ENCODE peak calls at places on chromosomes 2 and 18, in four cellular contexts. G is breast epithelium, C is Peyer's patch, F is kidney epithelial cell. W is an unnamed sample.
A peak's percentile ranks its signal among the peaks of the same experiment; 100 is the strongest.

GRCh38 chr2:45288532-45288931 is 279.3 kb upstream of the SIX2 start:
- DNase-seq in C (no peak), G (no peak), F (no peak), W (no peak)

GRCh38 chr2:101306410-101306809 is 2.1 kb downstream of the RNF149 start:
- DNase-seq in C (no peak), F (no peak), G (no peak), W (no peak)

GRCh38 chr18:75241705-75242104 is 31.1 kb downstream of the TSHZ1 start:
- DNase-seq in G (no peak), F (no peak), C (no peak), W (no peak)

GRCh38 chr2:200255549-200255948 is 50.9 kb upstream of the SPATS2L start:
- DNase-seq in F (no peak), G (no peak), C (no peak), W (no peak)

GRCh38 chr2:128395640-128396499 is 77.2 kb upstream of the HS6ST1 start:
- DNase-seq in C (no peak), G (no peak), F (peak; percentile 45), W (no peak)

GRCh38 chr2:80473069-80473468 is 168.5 kb upstream of the LRRTM1 start:
- DNase-seq in C (no peak), G (no peak), F (no peak), W (no peak)

GRCh38 chr18:58584219-58585127 is 44.4 kb downstream of the ALPK2 start:
- DNase-seq in F (no peak), C (no peak), G (no peak), W (no peak)

GRCh38 chr2:39107724-39108273 is 13.1 kb downstream of the SOS1 start:
- DNase-seq in C (no peak), F (no peak), G (no peak), W (no peak)

GRCh38 chr2:3959372-3959771 is 256.0 kb downstream of the DCDC2C start:
- DNase-seq in F (no peak), G (no peak), C (no peak), W (no peak)

GRCh38 chr2:13676269-13676668 is 956.2 kb upstream of the LRATD1 start:
- DNase-seq in C (no peak), F (peak; percentile 18), G (no peak), W (no peak)

GRCh38 chr2:175366814-175367213 is 185.3 kb upstream of the ATP5MC3 start:
- DNase-seq in C (no peak), F (peak; percentile 2), G (peak; percentile 18), W (no peak)

GRCh38 chr2:127675335-127676261 is at the start of gene LIMS2:
- DNase-seq in F (no peak), C (peak; percentile 51), G (peak; percentile 51), W (peak; percentile 37)

GRCh38 chr18:58161659-58162058 is 117.6 kb downstream of the NEDD4L start:
- DNase-seq in G (no peak), F (no peak), C (no peak), W (no peak)

GRCh38 chr2:64405476-64406406 is 48.2 kb upstream of the LGALSL start:
- DNase-seq in C (peak; percentile 74), G (no peak), F (peak; percentile 49), W (peak; percentile 56)

GRCh38 chr2:56713161-56713676 is 529.4 kb downstream of the CCDC85A start:
- DNase-seq in C (no peak), F (no peak), G (no peak), W (peak; percentile 52)

GRCh38 chr2:151826737-151827157 is 1.5 kb downstream of the ARL5A start:
- DNase-seq in F (no peak), C (no peak), G (no peak), W (no peak)

GRCh38 chr18:69759046-69759445 is 188.6 kb downstream of the CD226 start:
- DNase-seq in G (no peak), F (no peak), C (no peak), W (no peak)

GRCh38 chr2:30645745-30646119 is 161.5 kb downstream of the CAPN13 start:
- DNase-seq in G (no peak), F (no peak), C (no peak), W (no peak)

GRCh38 chr2:72770879-72771461 is 54.9 kb downstream of the EXOC6B start:
- DNase-seq in G (no peak), C (no peak), F (no peak), W (peak; percentile 31)

GRCh38 chr2:153388246-153388645 is 90.3 kb downstream of the RPRM start:
- DNase-seq in F (peak; percentile 73), C (no peak), G (no peak), W (no peak)

GRCh38 chr2:29657674-29658073 is 263.7 kb downstream of the ALK start:
- DNase-seq in C (no peak), F (no peak), G (no peak), W (no peak)

GRCh38 chr2:65658871-65659270 is 226.5 kb upstream of the SPRED2 start:
- DNase-seq in F (peak; percentile 23), C (no peak), G (no peak), W (no peak)

GRCh38 chr2:23414876-23415275 is 29.9 kb downstream of the KLHL29 start:
- DNase-seq in C (no peak), F (no peak), G (no peak), W (no peak)

GRCh38 chr18:65753520-65753919 is 2.7 kb downstream of the CDH7 start:
- DNase-seq in G (no peak), F (peak; percentile 9), C (no peak), W (no peak)

GRCh38 chr2:78646965-78647364 is 378.5 kb upstream of the REG3G start:
- DNase-seq in G (no peak), C (no peak), F (no peak), W (no peak)

DNA sequence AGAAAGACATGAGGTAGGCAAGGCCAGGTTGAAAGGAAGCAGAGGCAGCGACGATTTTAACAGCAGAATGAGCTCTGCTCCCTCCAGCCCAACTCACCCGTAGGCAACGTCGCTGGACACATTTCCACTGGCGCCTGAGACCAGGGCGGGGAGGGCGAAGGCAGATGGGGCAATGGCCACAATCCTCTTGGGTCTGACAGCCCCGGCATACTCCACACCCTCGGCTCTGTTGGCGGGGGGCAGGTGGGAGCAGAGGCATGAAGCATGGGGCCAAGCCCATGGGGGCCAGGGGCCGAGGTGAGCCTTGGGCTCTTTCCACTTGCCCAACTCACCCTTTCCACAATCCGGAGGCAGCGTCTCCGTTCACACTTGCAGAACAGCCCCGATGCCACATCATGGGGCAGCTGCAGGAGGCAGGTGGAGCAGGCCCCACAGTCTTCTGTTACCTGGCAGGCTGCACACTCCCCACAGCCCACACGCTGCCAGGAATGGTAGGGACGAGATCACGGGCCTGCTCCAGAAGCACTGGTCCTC is 5.8 kb downstream of the MBD1 start:
- DNase-seq in F (no peak), G (no peak), C (no peak), W (no peak)
- H3K36me3 ChIP-seq in F (peaks cover 1% of the 10 kb centered on the region), G (peaks cover 42% of the 10 kb centered on the region), C (peaks cover 71% of the 10 kb centered on the region), W (peaks cover 53% of the 10 kb centered on the region)

DNA sequence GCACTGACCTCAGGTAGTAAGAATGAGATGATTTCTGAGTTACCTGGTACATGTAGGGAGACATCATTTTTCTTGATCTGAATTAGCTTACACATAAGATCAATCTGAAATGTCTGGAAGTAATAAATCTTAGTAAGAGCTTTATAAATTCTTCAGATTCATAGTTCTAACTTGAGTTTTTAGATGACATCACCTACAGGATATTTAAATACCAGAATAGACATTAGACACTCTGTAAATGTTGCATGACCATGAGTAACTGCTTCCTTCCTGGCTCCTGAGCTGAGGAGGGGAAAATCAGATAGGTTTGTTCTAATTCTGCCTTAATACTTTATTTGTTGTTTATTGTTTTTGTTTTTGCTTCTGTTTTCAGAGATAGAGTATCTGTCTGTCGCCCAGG is 181.8 kb downstream of the PHLPP1 start:
- DNase-seq in F (no peak), G (no peak), C (no peak), W (no peak)
- H3K36me3 ChIP-seq in F (no peaks in the 10 kb centered on the region), G (no peaks in the 10 kb centered on the region), C (peaks cover 18% of the 10 kb centered on the region), W (no peaks in the 10 kb centered on the region)

GRCh38 chr2:51971136-51971535 is 939.2 kb upstream of the NRXN1 start:
- DNase-seq in C (no peak), F (no peak), G (no peak), W (no peak)
- H3K36me3 ChIP-seq in C (no peaks in the 10 kb centered on the region), F (no peaks in the 10 kb centered on the region), G (no peaks in the 10 kb centered on the region), W (no peaks in the 10 kb centered on the region)

DNA sequence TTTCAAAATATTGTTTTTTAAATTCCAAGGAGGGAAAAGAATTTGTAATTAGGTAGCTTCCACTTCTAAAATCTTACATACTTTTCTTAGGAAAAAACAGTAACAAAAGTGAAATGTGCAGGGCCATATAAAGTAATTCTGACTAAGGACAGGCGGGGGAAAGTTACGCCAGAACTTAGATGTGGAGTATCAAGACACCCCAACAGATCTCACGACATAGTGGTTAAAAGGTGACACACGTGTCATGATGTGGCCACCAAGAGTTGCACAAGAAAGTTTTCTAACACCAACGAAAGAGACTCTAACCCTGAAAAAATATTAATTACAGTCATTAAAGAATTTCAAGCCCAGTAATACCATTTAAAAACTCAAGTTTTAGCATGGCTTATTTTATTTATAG is 51.0 kb downstream of the KIDINS220 start:
- DNase-seq in G (no peak), F (no peak), C (no peak), W (no peak)
- H3K36me3 ChIP-seq in G (peaks cover 8% of the 10 kb centered on the region), F (no peaks in the 10 kb centered on the region), C (peaks cover 62% of the 10 kb centered on the region), W (no peaks in the 10 kb centered on the region)

DNA sequence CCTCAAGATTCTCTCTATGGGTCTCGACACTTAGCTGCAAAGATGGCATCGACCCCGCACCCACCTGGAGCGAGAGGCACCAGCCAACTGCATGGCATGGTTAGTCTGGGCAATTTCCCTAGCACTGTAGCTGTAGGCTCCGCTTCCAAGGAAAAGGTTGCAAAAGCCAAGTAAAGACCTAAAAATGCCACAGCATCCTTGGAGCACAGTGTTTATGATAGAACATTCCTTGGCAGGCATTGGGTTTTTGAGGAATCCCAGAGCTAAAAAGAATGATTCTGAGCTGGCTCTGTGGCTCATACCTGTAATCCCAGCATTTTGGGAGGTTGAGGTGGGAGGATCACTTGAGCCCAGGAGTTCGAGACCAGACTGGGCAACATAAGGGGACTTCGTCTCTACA is 22.9 kb downstream of the QPCT start:
- DNase-seq in C (no peak), G (no peak), F (no peak), W (no peak)
- H3K36me3 ChIP-seq in C (no peaks in the 10 kb centered on the region), G (no peaks in the 10 kb centered on the region), F (no peaks in the 10 kb centered on the region), W (no peaks in the 10 kb centered on the region)

GRCh38 chr18:77096031-77096371 is 36.6 kb downstream of the MBP start:
- DNase-seq in F (no peak), G (no peak), C (no peak), W (no peak)

GRCh38 chr18:77096936-77097886 is 35.4 kb downstream of the MBP start:
- DNase-seq in F (no peak), G (no peak), C (no peak), W (no peak)

GRCh38 chr18:77093067-77093430 is 39.5 kb downstream of the MBP start:
- DNase-seq in G (no peak), F (no peak), C (no peak), W (no peak)

GRCh38 chr18:77093584-77093983 is 39.0 kb downstream of the MBP start:
- DNase-seq in C (no peak), F (no peak), G (no peak), W (no peak)

DNA sequence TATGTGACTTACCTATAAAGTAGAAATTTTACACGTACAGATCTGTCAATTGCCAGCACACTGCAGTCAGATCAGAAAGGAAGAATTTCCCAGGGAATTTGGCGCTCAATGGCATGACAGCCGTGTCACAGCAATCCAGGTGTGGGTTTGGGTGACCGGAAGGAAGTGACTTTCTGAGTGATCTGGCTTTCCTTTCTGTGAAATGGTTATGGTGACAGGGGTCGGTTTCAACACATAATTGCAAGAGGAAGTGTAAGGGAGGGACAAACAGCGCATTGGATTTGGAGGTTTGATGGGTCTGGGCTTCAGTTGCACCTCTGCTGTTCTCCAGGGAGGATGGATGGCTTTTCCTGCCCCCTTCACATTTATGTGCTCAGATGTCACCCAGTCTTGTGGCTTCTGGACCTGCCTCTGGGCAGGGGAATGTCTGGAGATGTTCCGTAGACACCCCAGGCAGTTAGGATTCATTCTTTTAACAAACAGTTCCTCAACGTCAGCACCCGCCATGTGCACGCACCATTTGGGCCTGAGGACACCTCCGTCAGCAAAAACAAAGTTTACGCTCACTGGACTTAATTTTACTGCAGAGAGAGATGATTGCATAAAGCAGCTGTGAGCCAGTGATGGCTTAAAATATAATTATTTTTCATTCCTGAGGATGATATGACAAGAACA is 37.1 kb downstream of the MBP start:
- DNase-seq in C (no peak), G (no peak), F (no peak), W (no peak)
- H3K36me3 ChIP-seq in C (peaks cover 20% of the 10 kb centered on the region), G (no peaks in the 10 kb centered on the region), F (peaks cover 1% of the 10 kb centered on the region), W (no peaks in the 10 kb centered on the region)